ENCODE peak calls at places on chromosomes 16 and 17, in five cellular contexts. R is fibroblast of lung; Y is cardiac muscle cell; D is heart right ventricle; G is CD8-positive, alpha-beta T cell. U is an unnamed sample.

GRCh38 chr17:43659823-43660222 is 1.9 kb downstream of the MEOX1 start:
- DNase-seq in R (no peak), Y (no peak), D (no peak), G (no peak), U (no peak)

GRCh38 chr16:67252806-67253497 is 4.2 kb downstream of the SLC9A5 start:
- DNase-seq in R (no peak), Y (no peak), D (no peak), G (no peak), U (no peak)

GRCh38 chr17:17088104-17088485 is 45.8 kb downstream of the MPRIP start:
- DNase-seq in R (no peak), Y (no peak), D (no peak), G (no peak), U (no peak)

GRCh38 chr17:40493697-40494096 is 7.7 kb downstream of the TNS4 start:
- DNase-seq in R (no peak), Y (no peak), D (no peak), G (no peak), U (no peak)

GRCh38 chr17:21017861-21018260 is 24.9 kb downstream of the USP22 start:
- DNase-seq in R (no peak), Y (no peak), D (no peak), G (no peak), U (no peak)

GRCh38 chr17:50627782-50628601 is 6.7 kb upstream of the ABCC3 start:
- DNase-seq in R (no peak), Y (peak), D (no peak), G (no peak), U (no peak)

GRCh38 chr17:47615766-47616424 is 33.8 kb upstream of the KPNB1 start:
- DNase-seq in R (peak), Y (peak), D (no peak), G (no peak), U (peak)

GRCh38 chr16:68696514-68696913 is 40.6 kb upstream of the CDH1 start:
- DNase-seq in R (no peak), Y (no peak), D (no peak), G (no peak), U (no peak)

GRCh38 chr16:52212841-52213240 is 334.1 kb downstream of the TOX3 start:
- DNase-seq in R (no peak), Y (no peak), D (no peak), G (no peak), U (no peak)

GRCh38 chr16:27449434-27450188 is 47.6 kb downstream of the IL21R start:
- DNase-seq in R (no peak), Y (no peak), D (no peak), G (peak), U (no peak)

GRCh38 chr16:71537643-71538042 is 11.4 kb downstream of the CHST4 start:
- DNase-seq in R (peak), Y (peak), D (no peak), G (peak), U (peak)

GRCh38 chr17:64741924-64742670 is 80.0 kb upstream of the SMURF2 start:
- DNase-seq in R (peak), Y (peak), D (peak), G (no peak), U (peak)

GRCh38 chr17:61555127-61555531 is 35.9 kb downstream of the NACA2 start:
- DNase-seq in R (no peak), Y (no peak), D (no peak), G (no peak), U (no peak)

GRCh38 chr17:56913867-56914640 is at the start of gene TRIM25:
- DNase-seq in R (peak), Y (peak), D (peak), G (peak), U (peak)

GRCh38 chr16:82414476-82414875 is 212.3 kb upstream of the CDH13 start:
- DNase-seq in R (no peak), Y (no peak), D (no peak), G (no peak), U (no peak)

GRCh38 chr17:73126716-73127473 is 34.4 kb upstream of the SLC39A11 start:
- DNase-seq in R (no peak), Y (no peak), D (no peak), G (no peak), U (no peak)

GRCh38 chr17:78664476-78665384 is 87.5 kb upstream of the DNAH17 start:
- DNase-seq in R (peak), Y (peak), D (no peak), G (no peak), U (no peak)

GRCh38 chr16:19701091-19701490 is 16.9 kb downstream of the KNOP1 start:
- DNase-seq in R (no peak), Y (no peak), D (no peak), G (no peak), U (no peak)

GRCh38 chr17:44389723-44390202 is 314 bp upstream of the ITGA2B start:
- DNase-seq in R (no peak), Y (no peak), D (no peak), G (no peak), U (no peak)

GRCh38 chr17:2883544-2884203 is 87.4 kb downstream of the RAP1GAP2 start:
- DNase-seq in R (peak), Y (peak), D (peak), G (no peak), U (peak)

GRCh38 chr17:36463916-36464764 is 22.3 kb upstream of the ZNHIT3 start:
- DNase-seq in R (peak), Y (peak), D (peak), G (peak), U (peak)

GRCh38 chr17:40445769-40446468 is 2.7 kb downstream of the IGFBP4 start:
- DNase-seq in R (peak), Y (peak), D (no peak), G (no peak), U (no peak)

GRCh38 chr17:38325221-38325851 is 18.4 kb downstream of the GPR179 start:
- DNase-seq in R (peak), Y (peak), D (no peak), G (no peak), U (no peak)

GRCh38 chr17:44830359-44831269 is 527 bp upstream of the GJC1 start:
- DNase-seq in R (peak), Y (peak), D (peak), G (peak), U (no peak)

GRCh38 chr17:77019955-77020379 is 120.8 kb upstream of the SEC14L1 start:
- DNase-seq in R (peak), Y (peak), D (no peak), G (no peak), U (peak)

GRCh38 chr17:37255434-37255833 is 120.4 kb upstream of the C17orf78 start:
- DNase-seq in R (no peak), Y (no peak), D (no peak), G (no peak), U (no peak)

GRCh38 chr17:71902931-71903506 is 217.8 kb upstream of the SOX9 start:
- DNase-seq in R (peak), Y (peak), D (no peak), G (no peak), U (no peak)

GRCh38 chr17:32341141-32341856 is 674 bp downstream of the C17orf75 start:
- DNase-seq in R (peak), Y (no peak), D (no peak), G (peak), U (peak)

GRCh38 chr16:1428511-1428910 is 2.4 kb upstream of the PERCC1 start:
- DNase-seq in R (no peak), Y (peak), D (peak), G (peak), U (no peak)

DNA sequence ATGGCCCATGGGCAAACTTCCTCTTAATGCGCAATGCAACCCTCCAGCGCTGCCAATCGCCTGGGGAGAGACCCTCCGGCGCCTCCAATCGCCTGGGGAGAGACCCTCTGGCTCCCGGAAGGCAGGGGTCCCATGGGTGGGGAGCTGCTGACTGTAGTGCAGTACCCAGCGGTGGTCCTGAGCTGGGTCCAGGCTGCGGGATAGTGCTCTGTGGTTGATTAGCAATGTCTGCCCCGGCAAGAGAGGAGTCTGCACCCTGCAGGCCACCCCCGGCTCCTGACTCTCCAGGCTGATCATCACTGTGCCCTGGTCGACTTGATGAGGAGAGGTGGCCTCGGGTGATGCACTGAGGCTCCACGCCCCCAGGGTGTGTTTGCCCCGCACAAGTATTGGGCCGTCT is 44.6 kb upstream of the ZNF469 start:
- DNase-seq in R (no peak), Y (no peak), D (no peak), G (no peak), U (no peak)
- TF ChIP-seq CTCF in R (no peak), Y (no peak), D (no peak), G (no peak), U (no peak)

DNA sequence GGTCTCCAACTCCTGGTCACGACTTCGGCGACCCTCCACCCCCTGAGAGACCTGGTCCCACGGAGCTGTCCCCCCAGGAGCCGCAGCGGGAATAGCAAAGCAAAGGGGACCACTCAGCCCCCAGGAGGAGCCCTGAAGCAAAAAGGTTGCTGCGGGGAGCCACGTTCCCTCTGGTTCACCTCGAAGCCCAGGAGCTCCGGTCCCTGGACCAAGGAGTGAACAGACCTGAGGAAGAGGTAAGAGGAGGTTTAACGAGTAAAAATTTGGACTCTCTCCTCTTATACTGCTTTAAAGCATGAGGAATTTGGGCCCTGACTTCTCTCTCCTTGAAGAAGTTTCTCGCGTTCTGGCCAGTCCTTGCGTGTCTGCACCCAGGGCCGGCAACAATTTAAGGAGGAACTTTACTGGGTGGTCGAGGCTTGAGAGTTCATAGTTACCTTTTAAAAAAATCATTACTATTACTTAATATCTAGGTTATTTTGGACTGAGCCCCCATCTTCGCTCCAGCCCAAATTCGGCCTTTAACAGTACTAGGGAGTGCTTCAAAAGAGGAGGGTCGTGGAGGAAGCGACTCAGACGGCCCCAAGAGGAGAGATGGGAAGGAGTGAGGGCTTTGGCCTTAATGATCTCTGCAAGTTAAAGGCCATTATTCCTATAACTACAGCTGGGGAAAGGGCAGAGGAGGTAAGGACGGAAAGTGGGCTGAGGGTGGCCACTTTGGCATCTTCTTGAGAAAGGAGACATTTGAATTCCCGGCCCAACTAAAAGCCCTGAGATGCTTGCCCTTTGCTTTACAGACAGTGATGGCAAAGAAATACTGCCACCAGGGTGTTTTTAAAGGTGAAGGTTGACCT is 16.9 kb upstream of the HOXB9 start:
- DNase-seq in R (no peak), Y (no peak), D (no peak), G (no peak), U (no peak)
- H3K4me3 ChIP-seq in R (no peak), Y (no peak), D (no peak), G (no peak), U (no peak)

GRCh38 chr17:29776026-29776425 is 153.3 kb upstream of the CORO6 start:
- DNase-seq in R (no peak), Y (no peak), D (no peak), G (no peak), U (no peak)

GRCh38 chr17:29782917-29783316 is 147.1 kb downstream of the SSH2 start:
- DNase-seq in R (no peak), Y (no peak), D (no peak), G (no peak), U (no peak)

GRCh38 chr17:29784661-29785060 is 145.4 kb downstream of the SSH2 start:
- DNase-seq in R (peak), Y (peak), D (no peak), G (no peak), U (no peak)

GRCh38 chr17:29777663-29778062 is 152.4 kb downstream of the SSH2 start:
- DNase-seq in R (peak), Y (no peak), D (no peak), G (no peak), U (no peak)

GRCh38 chr17:29778936-29779811 is 150.9 kb downstream of the SSH2 start:
- DNase-seq in R (peak), Y (peak), D (peak), G (peak), U (peak)
- TF ChIP-seq CTCF in R (peak), Y (peak), D (peak), G (peak), U (peak)

DNA sequence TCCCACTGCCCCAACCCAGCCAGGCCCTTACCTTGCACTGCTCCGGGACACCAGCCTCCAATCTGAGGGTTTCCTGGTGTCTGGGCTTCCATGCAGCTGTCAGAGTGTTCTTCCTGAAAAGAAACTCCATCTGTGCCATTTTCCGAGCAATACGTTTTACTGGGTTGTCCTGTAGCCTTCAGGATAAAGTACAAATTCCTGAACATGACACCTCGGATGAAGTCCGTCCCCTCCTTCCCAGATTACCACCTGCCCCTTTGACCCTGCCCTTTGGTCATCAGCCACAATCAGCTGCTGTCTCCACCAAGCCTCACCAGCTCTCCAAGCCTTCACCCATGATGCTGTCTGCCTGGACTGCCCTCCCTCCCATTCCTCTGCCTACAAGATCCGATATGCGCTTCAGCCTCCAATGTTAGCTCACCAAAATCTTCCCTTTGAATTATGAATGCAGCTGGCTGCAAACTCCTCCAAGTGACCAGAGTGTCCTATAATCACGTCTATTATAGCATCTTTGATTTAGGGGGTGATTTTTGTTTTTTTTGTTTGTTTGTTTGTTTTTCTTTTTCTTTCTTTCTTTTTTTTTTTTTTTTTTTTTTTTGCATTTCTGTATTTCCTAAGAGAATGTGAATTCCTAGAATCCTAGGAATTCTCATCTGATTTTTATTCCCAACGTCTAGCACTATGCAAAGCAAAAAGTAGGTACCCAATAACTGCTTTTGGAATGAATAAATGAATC is 60.6 kb upstream of the KIFC3 start:
- DNase-seq in R (no peak), Y (no peak), D (no peak), G (no peak), U (no peak)
- H3K4me3 ChIP-seq in R (no peak), Y (no peak), D (no peak), G (no peak), U (no peak)

DNA sequence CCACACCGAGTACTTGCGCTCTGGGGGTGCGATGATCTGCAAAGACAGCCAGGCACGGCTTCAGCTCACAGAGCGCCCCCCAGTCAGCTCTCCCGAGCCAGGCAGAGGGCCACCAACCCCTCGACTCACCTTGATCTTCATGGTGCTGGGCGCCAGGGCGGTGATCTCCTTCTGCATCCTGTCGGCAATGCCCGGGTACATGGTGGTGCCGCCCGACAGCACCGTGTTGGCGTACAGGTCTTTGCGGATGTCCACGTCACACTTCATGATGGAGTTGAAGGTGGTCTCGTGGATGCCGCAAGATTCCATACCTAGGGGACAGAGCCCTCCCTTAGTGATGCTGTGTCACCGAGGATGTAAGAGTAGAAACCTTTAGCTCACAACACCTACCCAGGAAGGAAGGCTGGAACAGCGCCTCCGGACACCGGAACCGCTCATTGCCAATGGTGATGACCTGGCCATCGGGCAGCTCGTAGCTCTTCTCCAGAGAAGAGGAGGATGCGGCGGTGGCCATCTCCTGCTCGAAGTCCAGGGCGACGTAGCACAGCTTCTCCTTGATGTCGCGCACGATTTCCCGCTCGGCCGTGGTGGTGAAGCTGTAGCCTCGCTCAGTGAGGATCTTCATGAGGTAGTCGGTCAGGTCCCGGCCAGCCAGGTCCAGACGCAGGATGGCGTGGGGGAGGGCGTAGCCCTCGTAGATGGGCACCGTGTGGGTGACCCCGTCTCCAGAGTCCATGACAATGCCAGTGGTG is 1.6 kb downstream of the ACTG1 start:
- DNase-seq in R (no peak), Y (peak), D (no peak), G (peak), U (peak)
- TF ChIP-seq CTCF in R (no peak), Y (no peak), D (no peak), G (no peak), U (no peak)